ENCODE peak calls at places on chromosomes 13 and 19, in four cellular contexts. W is CD4-positive, CD25-positive, alpha-beta regulatory T cell; C is uterus; F is H9. Z is an unnamed sample. For H3K9me3, H3K4me1 and H3K27me3, the result is how much of the 10 kb centered on the place peaks cover.

GRCh38 chr13:39210961-39211534 is 172.8 kb downstream of the NHLRC3 start:
- DNase-seq in F (no peak), C (no peak), W (no peak), Z (no peak)

GRCh38 chr13:75399879-75400217 is 82.1 kb downstream of the TBC1D4 start:
- DNase-seq in W (no peak), F (no peak), C (no peak), Z (no peak)

GRCh38 chr13:43054803-43055802 is 31.7 kb downstream of the DNAJC15 start:
- DNase-seq in W (peak), F (peak), C (peak), Z (peak)

GRCh38 chr19:56837492-56837891 is 3.0 kb downstream of the PEG3 start:
- DNase-seq in F (no peak), C (peak), W (no peak), Z (no peak)

GRCh38 chr13:67549331-67549730 is 319.2 kb upstream of the PCDH9 start:
- DNase-seq in C (no peak), F (no peak), W (no peak), Z (no peak)

GRCh38 chr19:10339380-10339960 is at the start of gene ICAM3:
- DNase-seq in C (no peak), W (peak), F (peak), Z (no peak)

GRCh38 chr13:21050288-21051197 is 10.8 kb downstream of the LATS2 start:
- DNase-seq in W (no peak), F (no peak), C (no peak), Z (no peak)

GRCh38 chr19:10005632-10006334 is 4.5 kb downstream of the COL5A3 start:
- DNase-seq in F (no peak), C (no peak), W (no peak), Z (no peak)

GRCh38 chr19:35509018-35509652 is 4.3 kb downstream of the DMKN start:
- DNase-seq in F (peak), W (peak), C (peak), Z (peak)

GRCh38 chr19:1453525-1454371 is 3.8 kb downstream of the APC2 start:
- DNase-seq in C (no peak), F (peak), W (no peak), Z (no peak)

GRCh38 chr13:46164661-46165060 is 17.3 kb downstream of the LCP1 start:
- DNase-seq in C (no peak), F (no peak), W (no peak), Z (no peak)

GRCh38 chr13:99819962-99820361 is 151.6 kb downstream of the ZIC5 start:
- DNase-seq in C (no peak), F (no peak), W (no peak), Z (no peak)

GRCh38 chr13:106847049-106847448 is 279.1 kb upstream of the ARGLU1 start:
- DNase-seq in C (no peak), F (no peak), W (no peak), Z (no peak)

GRCh38 chr19:49432141-49433073 is 7.2 kb downstream of the GFY start:
- DNase-seq in W (peak), C (no peak), F (peak), Z (no peak)

GRCh38 chr19:2061936-2062729 is 11.1 kb upstream of the MKNK2 start:
- DNase-seq in W (no peak), C (no peak), F (peak), Z (no peak)

GRCh38 chr19:50328257-50329145 is 676 bp downstream of the KCNC3 start:
- DNase-seq in W (no peak), C (no peak), F (peak), Z (peak)

GRCh38 chr13:80469105-80469840 is 128.3 kb upstream of the SPRY2 start:
- DNase-seq in W (no peak), C (no peak), F (no peak), Z (no peak)

GRCh38 chr13:114151565-114152284 is 19.3 kb upstream of the RASA3 start:
- DNase-seq in W (peak), F (no peak), C (no peak), Z (no peak)

GRCh38 chr13:57546942-57547341 is 84.6 kb upstream of the PCDH17 start:
- DNase-seq in F (no peak), W (no peak), C (no peak), Z (no peak)

GRCh38 chr13:35549481-35549880 is 73.0 kb upstream of the MAB21L1 start:
- DNase-seq in W (peak), F (no peak), C (no peak), Z (no peak)

GRCh38 chr13:110528371-110528770 is 33.2 kb downstream of the RAB20 start:
- DNase-seq in C (no peak), W (no peak), F (no peak), Z (no peak)

GRCh38 chr13:110291286-110291685 is 15.7 kb downstream of the COL4A1 start:
- DNase-seq in C (no peak), F (no peak), W (no peak), Z (no peak)

GRCh38 chr19:40663712-40664692 is 26.4 kb downstream of the NUMBL start:
- DNase-seq in C (peak), W (peak), F (no peak), Z (no peak)

DNA sequence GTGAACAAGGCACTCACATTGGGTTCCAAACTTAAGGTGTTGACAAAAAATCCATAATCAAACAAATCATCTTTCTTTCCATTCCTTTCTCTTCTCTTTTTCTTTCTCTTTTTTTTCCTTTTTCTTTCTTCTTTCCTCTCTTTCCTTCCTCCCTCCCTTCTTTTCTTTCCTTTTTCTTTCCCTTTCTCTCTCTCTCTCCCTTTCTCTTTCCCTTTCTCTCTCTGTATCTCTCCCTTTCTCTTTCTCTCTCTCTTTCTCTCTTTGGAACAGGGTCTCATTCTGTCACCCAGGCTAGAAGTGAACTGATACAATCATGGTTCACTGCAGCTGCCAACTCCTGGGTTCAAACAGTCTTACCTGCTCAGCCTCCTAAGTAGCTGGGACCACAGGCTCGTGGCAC is 12.5 kb downstream of the C19orf18 start:
- DNase-seq in W (no peak), F (no peak), C (no peak), Z (no peak)
- H3K9me3 ChIP-seq in W (half or more), F (under half), C (under half), Z (under half)

GRCh38 chr19:45099465-45100201 is 6.7 kb downstream of the PPP1R37 start:
- DNase-seq in W (no peak), C (no peak), F (no peak), Z (no peak)

GRCh38 chr19:45097450-45097775 is 4.4 kb downstream of the PPP1R37 start:
- DNase-seq in F (no peak), W (no peak), C (no peak), Z (no peak)

GRCh38 chr19:45097776-45098520 is 5.0 kb downstream of the PPP1R37 start:
- DNase-seq in W (no peak), C (peak), F (no peak), Z (peak)

GRCh38 chr19:45100202-45100600 is 7.2 kb downstream of the PPP1R37 start:
- DNase-seq in C (no peak), F (no peak), W (no peak), Z (no peak)

GRCh38 chr19:45098521-45099464 is 5.8 kb downstream of the PPP1R37 start:
- DNase-seq in F (no peak), W (no peak), C (peak), Z (no peak)
- H3K4me1 ChIP-seq in F (under half), W (under half), C (under half), Z (under half)

GRCh38 chr19:42150353-42150752 is 18.1 kb upstream of the POU2F2 start:
- DNase-seq in W (no peak), F (no peak), C (no peak), Z (no peak)

GRCh38 chr19:42152285-42152684 is 20.0 kb upstream of the POU2F2 start:
- DNase-seq in W (no peak), C (no peak), F (no peak), Z (no peak)

GRCh38 chr19:42149447-42150202 is 17.4 kb upstream of the POU2F2 start:
- DNase-seq in C (no peak), W (no peak), F (peak), Z (no peak)

GRCh38 chr19:42151735-42152134 is 19.5 kb upstream of the POU2F2 start:
- DNase-seq in F (no peak), C (no peak), W (no peak), Z (no peak)

DNA sequence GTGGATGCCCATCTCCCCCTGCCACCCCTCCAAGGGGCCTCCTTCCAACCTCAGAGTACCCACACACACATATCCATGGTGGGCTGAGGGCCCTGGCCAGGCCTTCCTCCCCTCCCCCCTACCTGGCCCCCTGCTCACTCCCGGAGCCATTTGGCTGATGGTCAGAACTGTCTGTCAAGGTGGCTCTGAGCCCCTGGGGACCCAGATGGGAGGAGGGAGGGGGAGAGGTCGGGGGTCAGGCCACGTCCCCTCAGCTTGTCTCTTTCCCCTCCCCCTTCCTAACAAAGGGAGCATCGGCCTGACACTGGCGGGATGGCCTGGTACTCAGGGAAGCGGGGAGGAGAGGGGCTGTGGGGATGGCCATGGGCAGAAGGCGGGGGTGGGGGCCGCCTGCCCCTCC is 18.7 kb upstream of the POU2F2 start:
- DNase-seq in C (no peak), F (no peak), W (no peak), Z (no peak)
- H3K27me3 ChIP-seq in C (under half), F (under half), W (under half), Z (under half)

GRCh38 chr19:28201462-28201943 is 1011.4 kb downstream of the UQCRFS1 start:
- DNase-seq in F (no peak), W (no peak), C (no peak), Z (no peak)

GRCh38 chr19:28199323-28199722 is 1013.6 kb downstream of the UQCRFS1 start:
- DNase-seq in F (no peak), W (no peak), C (no peak), Z (no peak)

GRCh38 chr19:28196961-28197360 is 1016.0 kb downstream of the UQCRFS1 start:
- DNase-seq in F (no peak), W (no peak), C (no peak), Z (no peak)
- H3K9me3 ChIP-seq in F (under half), W (under half), C (under half), Z (under half)

GRCh38 chr19:28598861-28599260 is 614.1 kb downstream of the UQCRFS1 start:
- DNase-seq in F (no peak), W (no peak), C (no peak), Z (no peak)
- H3K4me1 ChIP-seq in F (under half), W (under half), C (under half), Z (under half)

GRCh38 chr13:95620498-95621140 is 23.9 kb downstream of the DZIP1 start:
- DNase-seq in C (no peak), W (no peak), F (no peak), Z (no peak)
- H3K27me3 ChIP-seq in C (under half), W (under half), F (under half), Z (under half)

GRCh38 chr19:17902701-17903100 is 30.1 kb upstream of the CCDC124 start:
- DNase-seq in F (no peak), W (no peak), C (no peak), Z (no peak)

GRCh38 chr19:17909017-17909732 is 23.6 kb upstream of the CCDC124 start:
- DNase-seq in W (no peak), F (peak), C (no peak), Z (no peak)

GRCh38 chr19:17910776-17911360 is 21.9 kb upstream of the CCDC124 start:
- DNase-seq in C (no peak), F (no peak), W (no peak), Z (no peak)

DNA sequence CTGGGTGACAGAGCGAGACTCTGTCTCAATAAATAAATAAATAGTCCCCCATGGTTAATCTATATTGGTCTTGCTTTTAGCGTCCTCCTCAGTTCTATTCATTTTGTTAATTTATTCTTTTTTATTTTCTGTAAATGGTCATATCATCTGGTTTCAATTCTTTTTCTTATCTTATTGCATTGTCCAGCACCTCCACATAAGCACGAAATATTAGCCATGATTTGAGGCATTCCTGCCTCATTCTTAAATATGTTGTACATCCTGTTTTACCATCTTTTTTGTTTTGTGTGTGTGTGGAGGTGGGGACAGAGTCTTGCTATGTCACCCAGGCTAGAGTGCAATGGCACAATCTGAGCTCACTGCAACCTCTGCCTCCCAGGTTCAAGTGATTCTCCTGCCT is 24.6 kb upstream of the CCDC124 start:
- DNase-seq in C (no peak), W (no peak), F (no peak), Z (no peak)
- H3K9me3 ChIP-seq in C (under half), W (under half), F (under half), Z (under half)

Z was measured in Caco-2.